ENCODE peak calls at places on chromosomes 7 and 10, in four cellular contexts. C is epithelial cell of esophagus, J is upper lobe of right lung, S is kidney epithelial cell. U is an unnamed sample.

GRCh38 chr7:155277385-155277994 is 20.2 kb upstream of the INSIG1 start:
- DNase-seq in S (no peak), C (no peak), J (no peak), U (no peak)

GRCh38 chr10:70600512-70601395 is 1.8 kb downstream of the PRF1 start:
- DNase-seq in C (no peak), J (no peak), S (no peak), U (no peak)

GRCh38 chr10:122331615-122332446 is 42.7 kb upstream of the PLEKHA1 start:
- DNase-seq in S (peak), C (no peak), J (no peak), U (no peak)

GRCh38 chr7:147885906-147886305 is 704.7 kb upstream of the C7orf33 start:
- DNase-seq in J (no peak), C (no peak), S (no peak), U (no peak)

GRCh38 chr7:36115448-36116321 is 37.4 kb upstream of the EEPD1 start:
- DNase-seq in S (peak), C (peak), J (peak), U (peak)

GRCh38 chr7:128141683-128142195 is 99.3 kb upstream of the LEP start:
- DNase-seq in C (no peak), S (no peak), J (no peak), U (no peak)

GRCh38 chr7:130009848-130010688 is 41.1 kb downstream of the ZC3HC1 start:
- DNase-seq in C (peak), S (peak), J (no peak), U (peak)

GRCh38 chr7:120550494-120551048 is 277.6 kb downstream of the KCND2 start:
- DNase-seq in S (no peak), J (no peak), C (peak), U (no peak)

GRCh38 chr10:43749145-43749576 is 100.5 kb upstream of the ZNF32 start:
- DNase-seq in C (no peak), S (no peak), J (no peak), U (no peak)

GRCh38 chr10:112739219-112739969 is 210.7 kb upstream of the TCF7L2 start:
- DNase-seq in C (no peak), S (no peak), J (no peak), U (no peak)

GRCh38 chr10:87541114-87541513 is 36.4 kb downstream of the MINPP1 start:
- DNase-seq in S (no peak), J (no peak), C (peak), U (peak)

GRCh38 chr7:158373761-158374545 is 213.7 kb downstream of the PTPRN2 start:
- DNase-seq in C (peak), J (peak), S (no peak), U (peak)

GRCh38 chr10:51321968-51322367 is 247.7 kb downstream of the PRKG1 start:
- DNase-seq in J (no peak), S (no peak), C (peak), U (peak)

GRCh38 chr7:137538361-137538762 is 194.8 kb upstream of the PTN start:
- DNase-seq in S (peak), C (peak), J (no peak), U (peak)

GRCh38 chr10:123637326-123637880 is 28.8 kb upstream of the GPR26 start:
- DNase-seq in J (no peak), C (peak), S (no peak), U (peak)

GRCh38 chr7:43289826-43290225 is 177.4 kb downstream of the HECW1 start:
- DNase-seq in C (no peak), J (no peak), S (no peak), U (no peak)

GRCh38 chr7:14023838-14024237 is 34.4 kb upstream of the ETV1 start:
- DNase-seq in C (no peak), S (no peak), J (no peak), U (no peak)

GRCh38 chr7:155449880-155450557 is 7.9 kb upstream of the EN2 start:
- DNase-seq in C (no peak), S (no peak), J (peak), U (no peak)

GRCh38 chr7:92135490-92135889 is 1.2 kb upstream of the CYP51A1 start:
- DNase-seq in C (peak), J (no peak), S (no peak), U (peak)

GRCh38 chr7:104113788-104114187 is 94.0 kb downstream of the ORC5 start:
- DNase-seq in J (no peak), S (no peak), C (no peak), U (no peak)

GRCh38 chr7:155752756-155753445 is 59.4 kb downstream of the SHH start:
- DNase-seq in J (no peak), C (no peak), S (no peak), U (no peak)

GRCh38 chr10:123007558-123008378 is 827 bp downstream of the IKZF5 start:
- DNase-seq in S (peak), J (no peak), C (peak), U (peak)

GRCh38 chr10:23034790-23035189 is 60.6 kb upstream of the MSRB2 start:
- DNase-seq in S (no peak), J (no peak), C (no peak), U (no peak)

GRCh38 chr7:100888529-100888987 is 957 bp downstream of the UFSP1 start:
- DNase-seq in J (no peak), S (no peak), C (peak), U (no peak)

GRCh38 chr10:63105811-63106755 is 27.0 kb upstream of the NRBF2 start:
- DNase-seq in J (no peak), S (no peak), C (peak), U (peak)

GRCh38 chr7:75688200-75689136 is 50.3 kb downstream of the HIP1 start:
- DNase-seq in S (no peak), J (peak), C (no peak), U (no peak)

GRCh38 chr10:25557136-25557535 is 376.9 kb upstream of the MYO3A start:
- DNase-seq in C (no peak), S (no peak), J (no peak), U (no peak)

GRCh38 chr10:25561761-25562160 is 372.3 kb upstream of the MYO3A start:
- DNase-seq in C (no peak), J (no peak), S (no peak), U (no peak)

GRCh38 chr10:25552283-25552919 is 377.6 kb downstream of the GPR158 start:
- DNase-seq in C (peak), S (no peak), J (no peak), U (no peak)

GRCh38 chr10:25556457-25556856 is 377.6 kb upstream of the MYO3A start:
- DNase-seq in S (peak), C (peak), J (no peak), U (peak)

GRCh38 chr10:25555865-25556264 is 378.2 kb upstream of the MYO3A start:
- DNase-seq in C (no peak), S (no peak), J (no peak), U (no peak)
- TF ChIP-seq CTCF in C (no peak), S (peak), J (no peak), U (no peak)

GRCh38 chr10:68223535-68224165 is 8.3 kb downstream of the ATOH7 start:
- DNase-seq in C (no peak), J (no peak), S (no peak), U (no peak)
- TF ChIP-seq CTCF in C (peak), J (no peak), S (peak), U (no peak)

GRCh38 chr7:29022291-29022988 is 64.3 kb upstream of the TRIL start:
- DNase-seq in C (no peak), J (no peak), S (no peak), U (no peak)

GRCh38 chr7:29019896-29020295 is 61.8 kb upstream of the TRIL start:
- DNase-seq in S (no peak), J (no peak), C (no peak), U (no peak)

GRCh38 chr7:29014725-29015124 is 56.6 kb upstream of the TRIL start:
- DNase-seq in J (no peak), C (no peak), S (no peak), U (no peak)

GRCh38 chr7:29017666-29018065 is 59.5 kb upstream of the TRIL start:
- DNase-seq in C (no peak), S (no peak), J (no peak), U (peak)

GRCh38 chr7:29019275-29019820 is 61.2 kb upstream of the TRIL start:
- DNase-seq in C (peak), J (no peak), S (no peak), U (no peak)
- TF ChIP-seq CTCF in C (no peak), J (no peak), S (no peak), U (no peak)

GRCh38 chr7:1579481-1580421 is 9.9 kb upstream of the PSMG3 start:
- DNase-seq in S (no peak), C (peak), J (peak), U (peak)
- TF ChIP-seq CTCF in S (peak), C (peak), J (peak), U (peak)

U was measured in MCF 10A.